ENCODE peak calls at places on chromosomes 7 and 10, in nine cellular contexts. I, F, U, G, V, S, R, B and W are unnamed samples.

GRCh38 chr10:23630880-23631279 is 192.0 kb downstream of the OTUD1 start:
- DNase-seq in I (no peak), F (peak), U (peak), G (no peak), V (no peak), S (peak), R (no peak), B (peak), W (no peak)

GRCh38 chr7:6221340-6222319 is 50.8 kb downstream of the CYTH3 start:
- DNase-seq in I (peak), F (no peak), U (no peak), G (no peak), V (no peak), S (no peak), R (no peak), B (no peak), W (no peak)

GRCh38 chr10:114437456-114438292 is 33.4 kb upstream of the AFAP1L2 start:
- DNase-seq in I (no peak), F (peak), U (peak), G (no peak), V (peak), S (no peak), R (peak), B (peak), W (no peak)

GRCh38 chr7:92717601-92717981 is 118.8 kb downstream of the CDK6 start:
- DNase-seq in I (no peak), F (no peak), U (no peak), G (no peak), V (peak), S (no peak), R (peak), B (no peak), W (no peak)

GRCh38 chr10:14032406-14032998 is 298.2 kb downstream of the FRMD4A start:
- DNase-seq in I (peak), F (peak), U (no peak), G (no peak), V (no peak), S (no peak), R (no peak), B (no peak), W (no peak)

GRCh38 chr10:110535958-110536891 is 31.3 kb upstream of the SMC3 start:
- DNase-seq in I (peak), F (peak), U (peak), G (no peak), V (peak), S (no peak), R (peak), B (peak), W (no peak)

GRCh38 chr7:111835066-111835465 is 272.8 kb upstream of the IMMP2L start:
- DNase-seq in I (no peak), F (peak), U (peak), G (no peak), V (peak), S (peak), R (peak), B (no peak), W (peak)

GRCh38 chr10:71696635-71697326 is 22.8 kb downstream of the C10orf105 start:
- DNase-seq in I (peak), F (peak), U (no peak), G (peak), V (peak), S (no peak), R (peak), B (peak), W (no peak)

GRCh38 chr10:63711866-63712716 is 190.9 kb downstream of the REEP3 start:
- DNase-seq in I (no peak), F (peak), U (peak), G (no peak), V (peak), S (peak), R (peak), B (peak), W (peak)

GRCh38 chr7:27576360-27576944 is 86.2 kb downstream of the HIBADH start:
- DNase-seq in I (no peak), F (peak), U (peak), G (no peak), V (peak), S (no peak), R (peak), B (peak), W (no peak)

GRCh38 chr7:30594055-30594539 is 581 bp upstream of the GARS1 start:
- DNase-seq in I (peak), F (no peak), U (peak), G (peak), V (peak), S (no peak), R (peak), B (peak), W (no peak)

GRCh38 chr10:62610649-62611229 is 193.8 kb upstream of the ADO start:
- DNase-seq in I (peak), F (peak), U (peak), G (peak), V (peak), S (no peak), R (peak), B (peak), W (no peak)

GRCh38 chr10:119652361-119652760 is 1.2 kb downstream of the BAG3 start:
- DNase-seq in I (no peak), F (peak), U (peak), G (no peak), V (peak), S (peak), R (peak), B (peak), W (no peak)

GRCh38 chr7:20407585-20408466 is 77.1 kb downstream of the ITGB8 start:
- DNase-seq in I (no peak), F (peak), U (peak), G (no peak), V (peak), S (no peak), R (peak), B (peak), W (no peak)

GRCh38 chr10:132311338-132311939 is 3.7 kb upstream of the STK32C start:
- DNase-seq in I (no peak), F (no peak), U (no peak), G (no peak), V (peak), S (no peak), R (no peak), B (no peak), W (no peak)

GRCh38 chr7:51210766-51211165 is 105.8 kb downstream of the COBL start:
- DNase-seq in I (no peak), F (no peak), U (no peak), G (no peak), V (no peak), S (no peak), R (no peak), B (no peak), W (no peak)

GRCh38 chr7:84153005-84153404 is 41.6 kb downstream of the SEMA3A start:
- DNase-seq in I (no peak), F (no peak), U (no peak), G (no peak), V (no peak), S (no peak), R (no peak), B (no peak), W (no peak)

GRCh38 chr10:34918896-34919295 is 103.8 kb upstream of the PARD3 start:
- DNase-seq in I (no peak), F (peak), U (no peak), G (no peak), V (no peak), S (no peak), R (no peak), B (no peak), W (no peak)

GRCh38 chr10:28761084-28761875 is 84.0 kb downstream of the BAMBI start:
- DNase-seq in I (no peak), F (peak), U (no peak), G (no peak), V (no peak), S (no peak), R (peak), B (no peak), W (no peak)

GRCh38 chr10:70582793-70583700 is 19.5 kb downstream of the PRF1 start:
- DNase-seq in I (no peak), F (no peak), U (no peak), G (no peak), V (no peak), S (no peak), R (no peak), B (no peak), W (no peak)